ENCODE peak calls at places on chromosomes 11 and 22, in five cellular contexts. D, X, S, K and O are unnamed samples.

GRCh38 chr22:47406896-47407295 is 644.4 kb downstream of the TBC1D22A start:
- DNase-seq in S (no peak), D (no peak), X (no peak), K (no peak), O (no peak)

GRCh38 chr11:57709802-57710367 is 2.1 kb downstream of the MED19 start:
- DNase-seq in K (no peak), D (no peak), X (no peak), S (no peak), O (no peak)

GRCh38 chr22:36131907-36132306 is 28.6 kb downstream of the APOL3 start:
- DNase-seq in X (no peak), D (no peak), K (no peak), S (no peak), O (no peak)

GRCh38 chr11:61349916-61350315 is 11.8 kb downstream of the CYB561A3 start:
- DNase-seq in X (no peak), K (no peak), D (no peak), S (no peak), O (no peak)

GRCh38 chr11:30914143-30914762 is 328.1 kb upstream of the MPPED2 start:
- DNase-seq in S (peak; percentile 50), D (peak; percentile 21), K (peak; percentile 45), X (peak; percentile 87), O (peak; percentile 24)

GRCh38 chr11:13962198-13962561 is 343 bp upstream of the SPON1 start:
- DNase-seq in D (no peak), X (peak; percentile 21), K (no peak), S (no peak), O (no peak)

GRCh38 chr22:44213489-44214043 is 32.8 kb downstream of the PARVG start:
- DNase-seq in X (no peak), D (no peak), K (no peak), S (no peak), O (no peak)

GRCh38 chr11:62905927-62906531 is 15.1 kb downstream of the CHRM1 start:
- DNase-seq in K (peak; percentile 72), X (peak; percentile 92), S (peak; percentile 59), D (peak; percentile 85), O (peak; percentile 67)

GRCh38 chr11:95375451-95375850 is 144.4 kb upstream of the SESN3 start:
- DNase-seq in S (peak; percentile 79), K (no peak), D (no peak), X (no peak), O (no peak)

GRCh38 chr11:131909426-131910200 is 539.2 kb downstream of the NTM start:
- DNase-seq in K (no peak), D (no peak), X (no peak), S (peak; percentile 58), O (no peak)

GRCh38 chr11:106384429-106384828 is 307.0 kb downstream of the AASDHPPT start:
- DNase-seq in X (no peak), S (no peak), D (no peak), K (no peak), O (no peak)

GRCh38 chr11:106706355-106706754 is 311.9 kb downstream of the GUCY1A2 start:
- DNase-seq in D (no peak), K (no peak), S (peak; percentile 86), X (no peak), O (no peak)

GRCh38 chr11:61728940-61729219 is 23.6 kb upstream of the MYRF start:
- DNase-seq in X (no peak), K (no peak), S (peak; percentile 81), D (no peak), O (no peak)

GRCh38 chr11:91261513-91261912 is 963.1 kb upstream of the FAT3 start:
- DNase-seq in D (no peak), S (no peak), K (no peak), X (peak; percentile 67), O (no peak)

GRCh38 chr11:35487532-35488078 is 37.8 kb downstream of the PAMR1 start:
- DNase-seq in D (peak; percentile 29), X (peak; percentile 94), K (no peak), S (peak; percentile 69), O (peak; percentile 54)

GRCh38 chr11:77211040-77211451 is 83.0 kb downstream of the MYO7A start:
- DNase-seq in K (no peak), S (no peak), X (no peak), D (no peak), O (no peak)

GRCh38 chr11:117872420-117872961 is 4.0 kb downstream of the FXYD6 start:
- DNase-seq in D (peak; percentile 79), S (no peak), X (no peak), K (peak; percentile 47), O (no peak)

GRCh38 chr11:131667566-131667965 is 297.2 kb downstream of the NTM start:
- DNase-seq in K (no peak), D (no peak), S (no peak), X (no peak), O (no peak)

GRCh38 chr11:69342588-69343330 is 48.8 kb downstream of the MYEOV start:
- DNase-seq in K (no peak), S (no peak), D (no peak), X (no peak), O (no peak)

GRCh38 chr11:68040121-68040956 is 1.5 kb downstream of the TCIRG1 start:
- DNase-seq in X (peak; percentile 75), K (peak; percentile 66), D (peak; percentile 70), S (peak; percentile 59), O (peak; percentile 92)

GRCh38 chr11:43575931-43576833 is 104.4 kb upstream of the HSD17B12 start:
- DNase-seq in S (peak; percentile 47), X (no peak), K (no peak), D (no peak), O (no peak)

GRCh38 chr11:65041206-65042035 is at the start of gene SAC3D1:
- DNase-seq in D (no peak), X (peak; percentile 72), K (no peak), S (peak; percentile 63), O (no peak)

GRCh38 chr11:105142167-105142566 is 2.6 kb upstream of the CARD18 start:
- DNase-seq in X (no peak), S (no peak), K (no peak), D (no peak), O (no peak)

GRCh38 chr11:69510471-69511357 is 29.3 kb downstream of the LINC01488 start:
- DNase-seq in K (no peak), X (no peak), S (peak; percentile 81), D (no peak), O (no peak)

GRCh38 chr11:59173964-59174663 is 2.2 kb downstream of the DTX4 start:
- DNase-seq in X (peak; percentile 86), D (peak; percentile 58), K (no peak), S (peak; percentile 7), O (no peak)

GRCh38 chr22:49799431-49800075 is 28.1 kb downstream of the BRD1 start:
- DNase-seq in D (no peak), X (no peak), S (no peak), K (no peak), O (no peak)

GRCh38 chr11:9982127-9982795 is 311.8 kb downstream of the SBF2 start:
- DNase-seq in X (no peak), D (no peak), K (no peak), S (peak; percentile 53), O (no peak)

GRCh38 chr11:34654491-34655334 is 33.8 kb downstream of the EHF start:
- DNase-seq in K (peak; percentile 40), S (peak; percentile 53), X (peak; percentile 70), D (no peak), O (no peak)

GRCh38 chr22:19148417-19149046 is 1.6 kb downstream of the GSC2 start:
- DNase-seq in X (peak; percentile 49), D (no peak), K (no peak), S (no peak), O (no peak)

GRCh38 chr22:19042285-19043110 is 79.7 kb downstream of the DGCR2 start:
- DNase-seq in X (no peak), D (no peak), K (no peak), S (no peak), O (no peak)

GRCh38 chr11:492416-493226 is 14.4 kb downstream of the RNH1 start:
- DNase-seq in X (no peak), S (no peak), D (no peak), K (no peak), O (no peak)

GRCh38 chr22:44667829-44668189 is 34.2 kb upstream of the PRR5 start:
- DNase-seq in S (no peak), K (no peak), D (no peak), X (no peak), O (no peak)

GRCh38 chr11:17673951-17674350 is 45.4 kb upstream of the MYOD1 start:
- DNase-seq in K (no peak), D (no peak), S (peak; percentile 53), X (no peak), O (no peak)

GRCh38 chr11:17672469-17672868 is 46.9 kb upstream of the MYOD1 start:
- DNase-seq in S (no peak), K (no peak), X (no peak), D (no peak), O (no peak)

GRCh38 chr11:17668166-17668565 is 51.2 kb upstream of the MYOD1 start:
- DNase-seq in D (no peak), K (no peak), X (no peak), S (no peak), O (no peak)
- H3K4me1 ChIP-seq in D (no peaks in the 10 kb centered on the region), K (no peaks in the 10 kb centered on the region), X (no peaks in the 10 kb centered on the region), S (no peaks in the 10 kb centered on the region), O (no peaks in the 10 kb centered on the region)

GRCh38 chr22:21768435-21768834 is 32.8 kb upstream of the YPEL1 start:
- DNase-seq in D (no peak), K (no peak), X (no peak), S (no peak), O (no peak)

GRCh38 chr22:21764038-21764804 is 28.6 kb upstream of the YPEL1 start:
- DNase-seq in K (no peak), X (no peak), D (no peak), S (no peak), O (no peak)

GRCh38 chr22:21765909-21766529 is 30.4 kb upstream of the YPEL1 start:
- DNase-seq in K (no peak), S (no peak), D (no peak), X (no peak), O (no peak)

GRCh38 chr22:21762712-21763581 is 27.4 kb upstream of the YPEL1 start:
- DNase-seq in K (no peak), X (no peak), S (no peak), D (no peak), O (no peak)

GRCh38 chr22:21766933-21767462 is 31.4 kb upstream of the YPEL1 start:
- DNase-seq in D (no peak), S (no peak), X (no peak), K (no peak), O (no peak)
- H3K4me3 ChIP-seq in D (no peak overlapping the region), S (no peak overlapping the region), X (no peak overlapping the region), K (no peak overlapping the region), O (no peak overlapping the region)

GRCh38 chr11:73531386-73531785 is 66.5 kb downstream of the FAM168A start:
- DNase-seq in K (no peak), D (no peak), S (no peak), X (no peak), O (no peak)

GRCh38 chr11:73528877-73529530 is 68.9 kb downstream of the FAM168A start:
- DNase-seq in K (no peak), D (no peak), X (peak; percentile 42), S (no peak), O (no peak)

GRCh38 chr11:73528013-73528412 is 69.9 kb downstream of the FAM168A start:
- DNase-seq in D (no peak), S (no peak), X (no peak), K (no peak), O (no peak)

GRCh38 chr11:73528420-73528819 is 69.5 kb downstream of the FAM168A start:
- DNase-seq in X (no peak), K (no peak), S (no peak), D (no peak), O (no peak)

GRCh38 chr11:73530109-73530508 is 67.8 kb downstream of the FAM168A start:
- DNase-seq in X (peak; percentile 82), K (no peak), D (no peak), S (no peak), O (no peak)
- TF ChIP-seq CTCF in X (peak; percentile 75), K (peak; percentile 33), D (no peak), S (peak; percentile 33), O (no peak)

GRCh38 chr11:128447233-128447632 is 140.1 kb downstream of the ETS1 start:
- DNase-seq in K (no peak), X (no peak), S (no peak), D (no peak), O (no peak)
- H3K4me1 ChIP-seq in K (peaks cover 10% of the 10 kb centered on the region), X (no peaks in the 10 kb centered on the region), S (peaks cover 7% of the 10 kb centered on the region), D (peaks cover 3% of the 10 kb centered on the region), O (no peaks in the 10 kb centered on the region)